ENCODE peak calls at places on chromosomes 13 and 19, in eight cellular contexts. N is GM23338, M is GM12878, Y is SK-N-SH, L is HCT116, V is HL-60, K is A549, C is K562. Q is an unnamed sample.

GRCh38 chr13:113905942-113906341 is 42.1 kb upstream of the GAS6 start:
- DNase-seq in N (no peak), M (no peak), Y (no peak), L (no peak), V (no peak), K (no peak), C (no peak), Q (no peak)

GRCh38 chr13:100517135-100517534 is 71.5 kb downstream of the GGACT start:
- DNase-seq in N (no peak), M (no peak), Y (no peak), L (no peak), V (no peak), K (peak), C (no peak), Q (no peak)

GRCh38 chr13:99199541-99200432 is 867 bp upstream of the UBAC2 start:
- DNase-seq in N (no peak), M (no peak), Y (no peak), L (no peak), V (no peak), K (peak), C (peak), Q (no peak)

GRCh38 chr19:18298601-18299000 is 17.2 kb upstream of the JUND start:
- DNase-seq in N (no peak), M (no peak), Y (no peak), L (no peak), V (no peak), K (no peak), C (no peak), Q (no peak)

GRCh38 chr13:30142502-30143211 is 164.7 kb downstream of the KATNAL1 start:
- DNase-seq in N (peak), M (no peak), Y (peak), L (peak), V (no peak), K (peak), C (no peak), Q (no peak)

GRCh38 chr13:30266751-30267150 is 40.6 kb downstream of the KATNAL1 start:
- DNase-seq in N (no peak), M (no peak), Y (no peak), L (no peak), V (no peak), K (no peak), C (no peak), Q (no peak)

GRCh38 chr13:45316210-45316799 is 24.7 kb downstream of the TPT1 start:
- DNase-seq in N (no peak), M (no peak), Y (no peak), L (no peak), V (no peak), K (peak), C (no peak), Q (no peak)

GRCh38 chr19:45195764-45196163 is 17.2 kb downstream of the BLOC1S3 start:
- DNase-seq in N (no peak), M (no peak), Y (no peak), L (no peak), V (no peak), K (no peak), C (peak), Q (no peak)

GRCh38 chr13:95261956-95262355 is 39.3 kb downstream of the ABCC4 start:
- DNase-seq in N (no peak), M (no peak), Y (no peak), L (no peak), V (no peak), K (no peak), C (no peak), Q (no peak)

DNA sequence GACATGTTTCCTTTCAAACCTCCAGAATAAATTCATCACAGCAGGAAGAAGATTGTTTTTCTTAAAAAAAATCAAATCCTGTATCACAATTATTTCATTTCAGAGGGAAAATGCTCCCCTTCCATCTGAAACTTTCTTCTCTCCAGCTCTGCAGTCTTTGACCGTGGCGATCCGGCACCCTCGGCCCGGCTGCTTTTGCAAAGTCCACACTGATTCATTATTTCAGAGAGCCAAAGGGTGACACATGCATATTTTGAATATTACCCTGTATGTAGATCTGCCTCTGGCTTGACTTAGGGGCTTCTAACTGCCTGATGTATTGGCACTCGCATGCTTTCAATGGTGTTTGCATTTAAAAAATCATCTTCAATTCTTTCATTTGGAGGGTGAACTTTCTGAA is 222.7 kb upstream of the MAB21L1 start:
- DNase-seq in N (no peak), M (no peak), Y (no peak), L (no peak), V (no peak), K (no peak), C (no peak), Q (no peak)
- H3K27ac ChIP-seq in N (no peak), M (no peak), Y (peak), L (no peak), V (no peak), K (no peak), C (no peak), Q (no peak)

GRCh38 chr19:9431475-9431874 is 3.9 kb downstream of the ZNF266 start:
- DNase-seq in N (peak), M (no peak), Y (peak), L (no peak), V (no peak), K (no peak), C (peak), Q (peak)
- TF ChIP-seq REST in N (no peak), M (no peak), Y (no peak), L (no peak), V (no peak), K (no peak), C (no peak), Q (no peak)

GRCh38 chr19:58513694-58514563 is 2.1 kb upstream of the SLC27A5 start:
- DNase-seq in N (peak), M (peak), Y (peak), L (peak), V (peak), K (peak), C (peak), Q (peak)
- H3K27ac ChIP-seq in N (peak), M (peak), Y (peak), L (peak), V (peak), K (peak), C (peak), Q (peak)

DNA sequence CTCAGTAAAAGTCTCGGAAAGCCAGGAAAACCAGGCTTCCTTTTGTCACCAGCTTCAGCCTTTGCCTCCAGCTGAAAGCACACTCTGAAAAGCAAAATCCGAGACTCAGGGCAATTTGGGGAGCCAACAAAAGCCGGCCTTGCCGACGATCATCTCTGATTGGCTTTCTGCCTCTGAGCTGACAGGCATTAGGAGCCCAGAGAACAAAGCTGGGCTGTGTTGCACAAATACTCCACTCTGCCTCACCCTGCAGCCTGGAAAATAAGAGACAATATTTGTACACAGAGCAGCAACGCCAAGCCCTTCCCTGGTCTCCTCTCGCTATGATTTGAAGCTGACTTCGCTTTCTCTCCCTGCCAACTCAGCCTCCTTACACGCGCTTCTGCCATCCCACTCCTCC is 46.9 kb downstream of the CACNA1A start:
- DNase-seq in N (peak), M (no peak), Y (no peak), L (no peak), V (no peak), K (no peak), C (no peak), Q (no peak)
- TF ChIP-seq REST in N (no peak), M (no peak), Y (no peak), L (no peak), V (no peak), K (no peak), C (no peak), Q (no peak)

GRCh38 chr19:1275260-1275975 is at the start of gene FAM174C:
- DNase-seq in N (peak), M (peak), Y (peak), L (peak), V (peak), K (peak), C (peak), Q (no peak)

GRCh38 chr19:1276620-1277007 is 1.3 kb downstream of the FAM174C start:
- DNase-seq in N (no peak), M (no peak), Y (no peak), L (no peak), V (no peak), K (no peak), C (no peak), Q (no peak)

GRCh38 chr19:1274852-1275259 is 474 bp upstream of the FAM174C start:
- DNase-seq in N (peak), M (no peak), Y (peak), L (no peak), V (peak), K (no peak), C (no peak), Q (no peak)

GRCh38 chr19:1277061-1277460 is 1.7 kb downstream of the FAM174C start:
- DNase-seq in N (no peak), M (no peak), Y (no peak), L (no peak), V (no peak), K (no peak), C (no peak), Q (no peak)

GRCh38 chr19:1275976-1276619 is 768 bp downstream of the FAM174C start:
- DNase-seq in N (no peak), M (no peak), Y (no peak), L (no peak), V (no peak), K (no peak), C (no peak), Q (no peak)
- H3K27ac ChIP-seq in N (peak), M (peak), Y (peak), L (peak), V (peak), K (peak), C (peak), Q (peak)

DNA sequence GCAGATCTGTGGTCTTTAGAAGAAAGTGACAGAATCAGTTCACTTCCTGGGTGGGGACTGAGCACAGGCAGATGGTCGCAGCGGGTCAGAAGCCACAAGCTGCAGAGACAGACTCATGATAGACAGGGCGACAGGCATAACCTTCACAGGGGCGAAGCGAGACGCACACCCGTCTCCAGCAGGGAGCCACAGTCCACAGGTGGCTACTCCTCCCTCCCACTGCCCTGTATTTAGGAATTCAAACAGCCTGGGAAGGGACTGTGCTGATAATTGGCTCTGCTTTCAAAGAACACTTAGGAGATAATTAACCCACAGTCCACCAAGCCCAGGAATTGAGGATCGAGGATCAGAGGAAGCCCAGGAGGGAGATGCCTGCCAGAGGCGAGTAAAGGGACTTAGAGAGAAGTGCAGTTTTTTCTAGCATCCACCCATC is 23.2 kb downstream of the RFX2 start:
- DNase-seq in N (peak), M (peak), Y (peak), L (no peak), V (no peak), K (no peak), C (peak), Q (no peak)
- TF ChIP-seq REST in N (no peak), M (no peak), Y (no peak), L (no peak), V (no peak), K (no peak), C (no peak), Q (no peak)

GRCh38 chr19:54030895-54031586 is 32.7 kb downstream of the VSTM1 start:
- DNase-seq in N (peak), M (no peak), Y (no peak), L (no peak), V (no peak), K (no peak), C (peak), Q (no peak)

GRCh38 chr19:54029930-54030490 is 33.7 kb downstream of the VSTM1 start:
- DNase-seq in N (peak), M (no peak), Y (peak), L (peak), V (peak), K (peak), C (peak), Q (no peak)

GRCh38 chr19:54040003-54040402 is 23.7 kb downstream of the VSTM1 start:
- DNase-seq in N (no peak), M (no peak), Y (no peak), L (no peak), V (no peak), K (no peak), C (peak), Q (no peak)

DNA sequence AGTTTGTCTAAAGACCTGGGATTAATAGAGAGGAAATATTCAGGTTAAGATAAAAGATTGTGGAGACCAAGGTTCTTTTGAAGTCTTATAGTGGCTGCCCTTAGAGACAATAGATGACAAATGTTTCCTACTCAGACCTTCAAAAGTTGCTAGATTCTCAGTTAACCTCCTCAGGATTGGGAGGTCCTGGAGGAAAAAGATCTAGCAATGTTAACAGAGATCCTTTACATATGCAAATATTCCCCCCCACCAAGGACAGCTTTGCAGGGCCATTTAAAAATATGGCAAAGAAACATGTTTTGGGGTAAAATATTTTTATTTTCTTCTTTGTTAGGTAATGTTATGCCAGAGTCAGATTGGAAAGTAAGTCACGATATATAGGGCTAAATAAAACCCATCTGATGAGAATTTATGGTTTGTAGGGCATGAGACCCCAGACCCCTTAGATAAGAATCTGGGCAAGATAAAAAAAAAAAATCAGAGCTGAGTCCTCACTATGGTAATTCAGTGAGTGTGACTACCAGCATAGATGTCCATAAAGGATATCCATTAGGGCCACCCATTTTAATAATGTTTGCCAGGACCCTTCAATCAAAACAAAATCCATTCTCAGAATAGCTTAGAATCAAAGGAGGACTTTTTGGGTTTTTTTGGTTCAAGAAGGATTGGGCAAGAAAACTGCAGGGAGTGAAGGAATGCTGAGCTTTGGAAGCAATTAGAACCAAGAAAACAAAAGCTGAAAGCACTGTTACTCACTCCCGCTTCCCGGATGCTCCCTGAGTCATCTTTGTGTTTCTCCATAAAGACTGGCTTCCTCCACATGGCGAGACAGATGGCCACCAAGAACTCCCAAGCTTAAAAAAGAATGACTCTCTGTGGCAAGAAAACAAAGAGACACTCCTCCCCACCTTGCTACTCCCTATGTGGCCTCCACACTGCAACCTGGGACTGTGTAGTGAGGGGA is 28.2 kb downstream of the VSTM1 start:
- DNase-seq in N (peak), M (no peak), Y (no peak), L (no peak), V (no peak), K (no peak), C (peak), Q (peak)
- H3K27ac ChIP-seq in N (peak), M (no peak), Y (peak), L (no peak), V (no peak), K (peak), C (no peak), Q (peak)

GRCh38 chr13:84443463-84443862 is 561.2 kb upstream of the SLITRK1 start:
- DNase-seq in N (no peak), M (no peak), Y (no peak), L (no peak), V (no peak), K (no peak), C (no peak), Q (no peak)

GRCh38 chr13:84445776-84446175 is 563.5 kb upstream of the SLITRK1 start:
- DNase-seq in N (no peak), M (no peak), Y (no peak), L (no peak), V (no peak), K (no peak), C (no peak), Q (no peak)

GRCh38 chr13:84446972-84447700 is 564.9 kb upstream of the SLITRK1 start:
- DNase-seq in N (peak), M (no peak), Y (no peak), L (no peak), V (no peak), K (no peak), C (no peak), Q (no peak)
- TF ChIP-seq REST in N (no peak), M (no peak), Y (no peak), L (no peak), V (no peak), K (no peak), C (no peak), Q (no peak)

GRCh38 chr13:52097197-52097596 is 31.7 kb downstream of the NEK5 start:
- DNase-seq in N (peak), M (no peak), Y (no peak), L (no peak), V (no peak), K (no peak), C (no peak), Q (no peak)
- H3K27ac ChIP-seq in N (peak), M (no peak), Y (no peak), L (no peak), V (no peak), K (no peak), C (no peak), Q (no peak)

GRCh38 chr19:40982594-40983101 is 8.4 kb upstream of the CYP2B6 start:
- DNase-seq in N (peak), M (no peak), Y (no peak), L (no peak), V (no peak), K (no peak), C (no peak), Q (no peak)
- TF ChIP-seq REST in N (no peak), M (no peak), Y (no peak), L (no peak), V (no peak), K (no peak), C (no peak), Q (no peak)

Q was measured in Panc1.